ENCODE peak calls at places on chromosome 15, in eight cellular contexts. One of them, this sample, is unnamed.

GRCh38 chr15:78322724-78323395 is 17.3 kb upstream of the CRABP1 start:
- DNase-seq in mammary epithelial cell: no peak
- DNase-seq in tibial nerve: no peak
- DNase-seq in stomach: no peak
- DNase-seq in transverse colon: no peak
- DNase-seq in IMR-90: no peak
- DNase-seq in heart right ventricle: no peak
- DNase-seq in OCI-LY7: no peak
- DNase-seq in this sample: no peak

GRCh38 chr15:90648137-90649070 is 68.7 kb upstream of the BLM start:
- DNase-seq in mammary epithelial cell: peak
- DNase-seq in tibial nerve: peak
- DNase-seq in stomach: peak
- DNase-seq in transverse colon: peak
- DNase-seq in IMR-90: peak
- DNase-seq in heart right ventricle: peak
- DNase-seq in OCI-LY7: peak
- DNase-seq in this sample: peak

GRCh38 chr15:40313531-40314398 is 6.0 kb upstream of the PLCB2 start:
- DNase-seq in mammary epithelial cell: peak
- DNase-seq in tibial nerve: peak
- DNase-seq in stomach: peak
- DNase-seq in transverse colon: peak
- DNase-seq in IMR-90: no peak
- DNase-seq in heart right ventricle: no peak
- DNase-seq in OCI-LY7: no peak
- DNase-seq in this sample: peak

GRCh38 chr15:75696303-75696657 is 16.4 kb downstream of the CSPG4 start:
- DNase-seq in mammary epithelial cell: peak
- DNase-seq in tibial nerve: peak
- DNase-seq in stomach: no peak
- DNase-seq in transverse colon: no peak
- DNase-seq in IMR-90: no peak
- DNase-seq in heart right ventricle: no peak
- DNase-seq in OCI-LY7: no peak
- DNase-seq in this sample: no peak

GRCh38 chr15:90191795-90192494 is 9.2 kb upstream of the SEMA4B start:
- DNase-seq in mammary epithelial cell: peak
- DNase-seq in tibial nerve: peak
- DNase-seq in stomach: peak
- DNase-seq in transverse colon: peak
- DNase-seq in IMR-90: no peak
- DNase-seq in heart right ventricle: peak
- DNase-seq in OCI-LY7: peak
- DNase-seq in this sample: peak

GRCh38 chr15:89512631-89513030 is 16.2 kb upstream of the RHCG start:
- DNase-seq in mammary epithelial cell: no peak
- DNase-seq in tibial nerve: no peak
- DNase-seq in stomach: no peak
- DNase-seq in transverse colon: no peak
- DNase-seq in IMR-90: no peak
- DNase-seq in heart right ventricle: no peak
- DNase-seq in OCI-LY7: no peak
- DNase-seq in this sample: no peak

GRCh38 chr15:75214293-75215096 is 12.8 kb downstream of the C15orf39 start:
- DNase-seq in mammary epithelial cell: no peak
- DNase-seq in tibial nerve: no peak
- DNase-seq in stomach: no peak
- DNase-seq in transverse colon: no peak
- DNase-seq in IMR-90: no peak
- DNase-seq in heart right ventricle: no peak
- DNase-seq in OCI-LY7: no peak
- DNase-seq in this sample: no peak

GRCh38 chr15:80977627-80978036 is 12.0 kb downstream of the MESD start:
- DNase-seq in mammary epithelial cell: no peak
- DNase-seq in tibial nerve: peak
- DNase-seq in stomach: peak
- DNase-seq in transverse colon: peak
- DNase-seq in IMR-90: no peak
- DNase-seq in heart right ventricle: peak
- DNase-seq in OCI-LY7: peak
- DNase-seq in this sample: peak

GRCh38 chr15:99931703-99932603 is 198.7 kb upstream of the LYSMD4 start:
- DNase-seq in mammary epithelial cell: peak
- DNase-seq in tibial nerve: no peak
- DNase-seq in stomach: no peak
- DNase-seq in transverse colon: no peak
- DNase-seq in IMR-90: no peak
- DNase-seq in heart right ventricle: no peak
- DNase-seq in OCI-LY7: no peak
- DNase-seq in this sample: no peak

GRCh38 chr15:56677271-56677670 is 56.0 kb downstream of the ZNF280D start:
- DNase-seq in mammary epithelial cell: no peak
- DNase-seq in tibial nerve: no peak
- DNase-seq in stomach: no peak
- DNase-seq in transverse colon: no peak
- DNase-seq in IMR-90: no peak
- DNase-seq in heart right ventricle: no peak
- DNase-seq in OCI-LY7: no peak
- DNase-seq in this sample: no peak

GRCh38 chr15:39605146-39605545 is 24.3 kb downstream of the THBS1 start:
- DNase-seq in mammary epithelial cell: peak
- DNase-seq in tibial nerve: no peak
- DNase-seq in stomach: no peak
- DNase-seq in transverse colon: no peak
- DNase-seq in IMR-90: no peak
- DNase-seq in heart right ventricle: no peak
- DNase-seq in OCI-LY7: no peak
- DNase-seq in this sample: no peak

GRCh38 chr15:101618861-101619614 is 33.1 kb downstream of the TM2D3 start:
- DNase-seq in mammary epithelial cell: no peak
- DNase-seq in tibial nerve: no peak
- DNase-seq in stomach: no peak
- DNase-seq in transverse colon: no peak
- DNase-seq in IMR-90: no peak
- DNase-seq in heart right ventricle: no peak
- DNase-seq in OCI-LY7: no peak
- DNase-seq in this sample: no peak

GRCh38 chr15:67515090-67515489 is 5.8 kb upstream of the C15orf61 start:
- DNase-seq in mammary epithelial cell: no peak
- DNase-seq in tibial nerve: no peak
- DNase-seq in stomach: no peak
- DNase-seq in transverse colon: no peak
- DNase-seq in IMR-90: no peak
- DNase-seq in heart right ventricle: no peak
- DNase-seq in OCI-LY7: no peak
- DNase-seq in this sample: no peak

GRCh38 chr15:43251863-43252241 is 14.9 kb downstream of the TGM5 start:
- DNase-seq in mammary epithelial cell: no peak
- DNase-seq in tibial nerve: no peak
- DNase-seq in stomach: no peak
- DNase-seq in transverse colon: no peak
- DNase-seq in IMR-90: no peak
- DNase-seq in heart right ventricle: no peak
- DNase-seq in OCI-LY7: no peak
- DNase-seq in this sample: no peak

DNA sequence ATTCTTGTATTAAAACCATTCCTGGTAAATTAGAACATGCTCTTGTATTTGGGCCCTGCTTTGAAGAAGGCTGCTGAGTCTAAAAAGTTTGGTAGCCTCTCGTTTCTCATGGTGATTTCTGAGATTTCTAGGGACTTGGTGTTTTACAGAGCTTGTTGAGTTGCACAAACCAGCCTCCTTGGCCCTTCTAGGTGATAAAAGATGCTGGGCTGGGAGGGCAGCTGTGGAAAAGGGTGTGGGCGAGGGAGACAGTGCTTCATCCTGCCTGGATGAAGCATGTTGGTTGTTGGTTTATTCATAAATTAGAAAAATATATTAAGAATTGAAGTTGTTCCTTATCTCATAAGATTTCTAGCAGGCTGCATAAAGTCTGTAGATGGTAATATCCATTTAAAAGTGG is 151.7 kb downstream of the IGF1R start:
- DNase-seq in mammary epithelial cell: no peak
- DNase-seq in tibial nerve: no peak
- DNase-seq in stomach: no peak
- DNase-seq in transverse colon: no peak
- DNase-seq in IMR-90: no peak
- DNase-seq in heart right ventricle: no peak
- DNase-seq in OCI-LY7: no peak
- DNase-seq in this sample: no peak
- H3K4me3 ChIP-seq in mammary epithelial cell: no peak
- H3K4me3 ChIP-seq in tibial nerve: no peak
- H3K4me3 ChIP-seq in stomach: peak
- H3K4me3 ChIP-seq in transverse colon: no peak
- H3K4me3 ChIP-seq in IMR-90: no peak
- H3K4me3 ChIP-seq in heart right ventricle: no peak
- H3K4me3 ChIP-seq in OCI-LY7: no peak
- H3K4me3 ChIP-seq in this sample: peak

DNA sequence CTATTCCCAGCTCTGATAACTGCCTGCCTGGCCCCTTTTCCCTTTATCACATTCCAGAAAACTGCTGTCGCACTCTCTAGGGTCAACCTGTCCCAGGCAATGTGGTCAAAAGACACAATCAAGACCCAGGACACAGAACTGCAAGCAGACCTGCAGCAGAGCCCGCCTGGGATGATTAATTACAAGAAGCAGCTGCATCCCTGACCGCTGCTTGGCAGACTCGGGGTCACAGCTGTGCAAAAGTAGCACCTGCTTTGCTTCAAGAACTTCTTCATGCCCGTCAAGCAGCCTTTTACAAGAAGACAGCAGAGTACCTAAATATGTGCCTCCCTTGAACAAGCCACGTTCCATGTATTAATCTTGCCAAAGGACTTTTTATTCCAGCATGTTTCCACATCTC is 119.9 kb upstream of the ST8SIA2 start:
- DNase-seq in mammary epithelial cell: no peak
- DNase-seq in tibial nerve: no peak
- DNase-seq in stomach: no peak
- DNase-seq in transverse colon: no peak
- DNase-seq in IMR-90: no peak
- DNase-seq in heart right ventricle: no peak
- DNase-seq in OCI-LY7: no peak
- DNase-seq in this sample: no peak
- H3K27ac ChIP-seq in mammary epithelial cell: no peak
- H3K27ac ChIP-seq in tibial nerve: no peak
- H3K27ac ChIP-seq in stomach: no peak
- H3K27ac ChIP-seq in transverse colon: no peak
- H3K27ac ChIP-seq in IMR-90: no peak
- H3K27ac ChIP-seq in heart right ventricle: no peak
- H3K27ac ChIP-seq in OCI-LY7: no peak
- H3K27ac ChIP-seq in this sample: no peak

GRCh38 chr15:85620321-85621044 is 174.2 kb downstream of the KLHL25 start:
- DNase-seq in mammary epithelial cell: peak
- DNase-seq in tibial nerve: peak
- DNase-seq in stomach: no peak
- DNase-seq in transverse colon: no peak
- DNase-seq in IMR-90: peak
- DNase-seq in heart right ventricle: peak
- DNase-seq in OCI-LY7: no peak
- DNase-seq in this sample: no peak
- H3K4me3 ChIP-seq in mammary epithelial cell: no peak
- H3K4me3 ChIP-seq in tibial nerve: peak
- H3K4me3 ChIP-seq in stomach: peak
- H3K4me3 ChIP-seq in transverse colon: peak
- H3K4me3 ChIP-seq in IMR-90: peak
- H3K4me3 ChIP-seq in heart right ventricle: peak
- H3K4me3 ChIP-seq in OCI-LY7: no peak
- H3K4me3 ChIP-seq in this sample: no peak

GRCh38 chr15:44308415-44308814 is 19.9 kb downstream of the GOLM2 start:
- DNase-seq in mammary epithelial cell: no peak
- DNase-seq in tibial nerve: no peak
- DNase-seq in stomach: no peak
- DNase-seq in transverse colon: no peak
- DNase-seq in IMR-90: no peak
- DNase-seq in heart right ventricle: no peak
- DNase-seq in OCI-LY7: peak
- DNase-seq in this sample: no peak
- H3K27ac ChIP-seq in mammary epithelial cell: no peak
- H3K27ac ChIP-seq in tibial nerve: no peak
- H3K27ac ChIP-seq in stomach: no peak
- H3K27ac ChIP-seq in transverse colon: no peak
- H3K27ac ChIP-seq in IMR-90: no peak
- H3K27ac ChIP-seq in heart right ventricle: no peak
- H3K27ac ChIP-seq in OCI-LY7: peak
- H3K27ac ChIP-seq in this sample: no peak

GRCh38 chr15:51577907-51578306 is 44.7 kb downstream of the DMXL2 start:
- DNase-seq in mammary epithelial cell: no peak
- DNase-seq in tibial nerve: no peak
- DNase-seq in stomach: no peak
- DNase-seq in transverse colon: no peak
- DNase-seq in IMR-90: no peak
- DNase-seq in heart right ventricle: no peak
- DNase-seq in OCI-LY7: no peak
- DNase-seq in this sample: no peak
- H3K4me3 ChIP-seq in mammary epithelial cell: no peak
- H3K4me3 ChIP-seq in tibial nerve: no peak
- H3K4me3 ChIP-seq in stomach: no peak
- H3K4me3 ChIP-seq in transverse colon: no peak
- H3K4me3 ChIP-seq in IMR-90: no peak
- H3K4me3 ChIP-seq in heart right ventricle: no peak
- H3K4me3 ChIP-seq in OCI-LY7: no peak
- H3K4me3 ChIP-seq in this sample: no peak

This sample was measured in WERI-Rb-1.